ENCODE peak calls at places on chromosomes 5 and 9, in seven cellular contexts. K is hepatocyte; G is CD4-positive, alpha-beta memory T cell; E is effector memory CD4-positive, alpha-beta T cell; B is HepG2; O is heart left ventricle; A is brain microvascular endothelial cell. R is an unnamed sample. For H3K27me3, the result is how much of the 10 kb centered on the place peaks cover.

GRCh38 chr5:15014809-15015208 is 143.2 kb upstream of the ANKH start:
- DNase-seq in K (peak), G (no peak), E (no peak), B (peak), O (no peak), A (peak), R (no peak)

GRCh38 chr5:60350794-60351193 is 349.2 kb downstream of the DEPDC1B start:
- DNase-seq in K (no peak), G (no peak), E (no peak), B (no peak), O (no peak), A (no peak), R (no peak)

GRCh38 chr5:109838157-109838556 is 148.4 kb downstream of the MAN2A1 start:
- DNase-seq in K (no peak), G (no peak), E (no peak), B (no peak), O (no peak), A (no peak), R (no peak)

GRCh38 chr5:65172486-65173129 is 309.1 kb downstream of the ADAMTS6 start:
- DNase-seq in K (no peak), G (no peak), E (no peak), B (no peak), O (no peak), A (peak), R (no peak)

GRCh38 chr5:181114844-181115778 is 15.9 kb downstream of the OR2V1 start:
- DNase-seq in K (peak), G (no peak), E (no peak), B (no peak), O (no peak), A (peak), R (peak)

GRCh38 chr9:121261107-121261460 is 6.9 kb upstream of the GSN start:
- DNase-seq in K (peak), G (no peak), E (no peak), B (no peak), O (no peak), A (no peak), R (no peak)

GRCh38 chr9:131015112-131015511 is 6.1 kb downstream of the LAMC3 start:
- DNase-seq in K (no peak), G (no peak), E (no peak), B (no peak), O (no peak), A (no peak), R (no peak)

GRCh38 chr9:5578018-5578697 is 50.7 kb upstream of the RIC1 start:
- DNase-seq in K (no peak), G (no peak), E (no peak), B (no peak), O (no peak), A (no peak), R (no peak)

GRCh38 chr9:133904371-133905090 is 87.6 kb downstream of the VAV2 start:
- DNase-seq in K (no peak), G (no peak), E (no peak), B (no peak), O (no peak), A (no peak), R (no peak)

GRCh38 chr5:144328505-144328904 is 157.8 kb downstream of the KCTD16 start:
- DNase-seq in K (no peak), G (no peak), E (no peak), B (no peak), O (no peak), A (no peak), R (no peak)

GRCh38 chr5:97726106-97726505 is 543.1 kb upstream of the RIOK2 start:
- DNase-seq in K (no peak), G (no peak), E (no peak), B (no peak), O (no peak), A (no peak), R (no peak)

GRCh38 chr5:24385617-24386016 is 259.2 kb downstream of the CDH10 start:
- DNase-seq in K (no peak), G (no peak), E (no peak), B (no peak), O (no peak), A (no peak), R (no peak)

GRCh38 chr9:82124090-82124489 is 135.5 kb downstream of the SPATA31D1 start:
- DNase-seq in K (no peak), G (no peak), E (no peak), B (no peak), O (no peak), A (peak), R (peak)

GRCh38 chr5:105057001-105057436 is 1494.4 kb upstream of the NUDT12 start:
- DNase-seq in K (no peak), G (no peak), E (no peak), B (no peak), O (no peak), A (no peak), R (no peak)

GRCh38 chr5:76849767-76850291 is at the start of gene S100Z:
- DNase-seq in K (peak), G (peak), E (peak), B (no peak), O (no peak), A (no peak), R (no peak)

GRCh38 chr5:166845044-166845443 is 1446.4 kb upstream of the WWC1 start:
- DNase-seq in K (peak), G (no peak), E (no peak), B (no peak), O (no peak), A (no peak), R (no peak)

GRCh38 chr5:116733995-116734716 is 159.5 kb upstream of the SEMA6A start:
- DNase-seq in K (no peak), G (no peak), E (no peak), B (no peak), O (peak), A (no peak), R (no peak)

DNA sequence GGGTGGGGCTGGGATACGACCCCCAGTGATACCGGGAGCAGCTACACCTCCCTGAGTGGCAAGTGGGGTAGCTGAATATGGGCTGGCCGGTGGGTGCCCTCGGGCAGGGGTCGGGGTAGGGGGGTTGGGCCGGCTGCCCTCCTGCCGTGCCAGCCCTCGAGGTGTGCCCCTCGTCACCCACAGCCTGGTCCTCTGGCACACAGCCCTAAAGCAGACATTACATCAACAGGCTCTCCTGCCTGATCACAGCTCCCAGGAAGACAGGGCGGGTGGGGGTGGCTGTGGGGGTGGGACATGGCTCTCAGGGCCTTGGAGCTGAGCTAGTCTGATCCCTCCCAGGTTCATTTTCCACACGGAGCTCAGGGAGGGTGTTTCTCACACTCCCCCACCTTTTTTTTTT is 23.2 kb downstream of the FBXW5 start:
- DNase-seq in K (no peak), G (no peak), E (no peak), B (no peak), O (no peak), A (no peak), R (no peak)
- H3K27ac ChIP-seq in K (no peak), G (no peak), E (no peak), B (no peak), O (peak), A (no peak), R (no peak)

GRCh38 chr5:759111-759741 is 25.3 kb downstream of the ZDHHC11B start:
- DNase-seq in K (peak), G (peak), E (peak), B (peak), O (peak), A (no peak), R (no peak)
- H3K4me3 ChIP-seq in K (no peak), G (no peak), E (peak), B (peak), O (peak), A (no peak), R (no peak)

GRCh38 chr5:93601433-93602175 is 18.6 kb downstream of the NR2F1 start:
- DNase-seq in K (no peak), G (no peak), E (no peak), B (no peak), O (no peak), A (no peak), R (no peak)
- H3K27me3 ChIP-seq in K (half or more), G (half or more), E (half or more), B (under half), O (half or more), A (under half), R (under half)

GRCh38 chr9:12814877-12815237 is 40.0 kb downstream of the LURAP1L start:
- DNase-seq in K (no peak), G (no peak), E (no peak), B (no peak), O (no peak), A (no peak), R (no peak)
- H3K27ac ChIP-seq in K (peak), G (no peak), E (no peak), B (peak), O (peak), A (peak), R (peak)

GRCh38 chr5:42770003-42770402 is 13.4 kb downstream of the CCDC152 start:
- DNase-seq in K (no peak), G (no peak), E (no peak), B (no peak), O (no peak), A (no peak), R (no peak)

GRCh38 chr5:42767491-42768105 is 11.0 kb downstream of the CCDC152 start:
- DNase-seq in K (peak), G (peak), E (no peak), B (peak), O (no peak), A (peak), R (no peak)

GRCh38 chr5:42768106-42768504 is 11.5 kb downstream of the CCDC152 start:
- DNase-seq in K (no peak), G (no peak), E (no peak), B (no peak), O (no peak), A (no peak), R (no peak)

GRCh38 chr5:42772265-42772993 is 15.8 kb downstream of the CCDC152 start:
- DNase-seq in K (no peak), G (no peak), E (no peak), B (no peak), O (peak), A (no peak), R (no peak)
- H3K4me3 ChIP-seq in K (no peak), G (no peak), E (no peak), B (no peak), O (peak), A (no peak), R (no peak)

GRCh38 chr9:97857603-97858392 is 4.8 kb downstream of the FOXE1 start:
- DNase-seq in K (no peak), G (no peak), E (no peak), B (no peak), O (no peak), A (no peak), R (no peak)
- H3K27me3 ChIP-seq in K (half or more), G (under half), E (half or more), B (under half), O (half or more), A (half or more), R (half or more)

DNA sequence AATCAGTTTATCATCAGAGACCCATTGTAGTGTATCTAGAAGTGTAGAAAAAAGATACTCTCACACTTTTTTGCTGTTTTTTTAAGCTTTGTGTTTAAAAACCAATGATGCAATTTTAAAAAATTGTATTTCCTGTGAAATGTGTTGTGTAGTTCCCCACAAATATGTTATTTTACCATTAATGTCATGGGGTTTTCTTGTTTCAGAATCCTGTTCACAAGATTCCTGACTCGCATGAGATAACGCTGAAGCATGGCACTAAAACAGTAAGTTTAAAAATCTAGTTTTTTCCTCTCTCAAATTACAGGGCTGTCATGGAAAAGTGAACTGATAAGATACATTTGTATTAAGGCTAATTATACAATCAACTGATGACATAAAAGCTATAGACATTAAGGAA is 58.6 kb downstream of the WDR70 start:
- DNase-seq in K (no peak), G (no peak), E (no peak), B (no peak), O (no peak), A (peak), R (no peak)
- H3K27ac ChIP-seq in K (no peak), G (no peak), E (no peak), B (no peak), O (no peak), A (peak), R (no peak)

GRCh38 chr9:20509464-20509863 is 112.8 kb downstream of the MLLT3 start:
- DNase-seq in K (no peak), G (no peak), E (no peak), B (no peak), O (no peak), A (no peak), R (no peak)

GRCh38 chr9:20507431-20507830 is 114.9 kb downstream of the MLLT3 start:
- DNase-seq in K (no peak), G (no peak), E (no peak), B (no peak), O (no peak), A (no peak), R (no peak)

GRCh38 chr9:20505574-20505973 is 116.7 kb downstream of the MLLT3 start:
- DNase-seq in K (no peak), G (no peak), E (no peak), B (no peak), O (no peak), A (no peak), R (no peak)

GRCh38 chr9:20506631-20507030 is 115.7 kb downstream of the MLLT3 start:
- DNase-seq in K (no peak), G (no peak), E (no peak), B (no peak), O (no peak), A (no peak), R (no peak)

DNA sequence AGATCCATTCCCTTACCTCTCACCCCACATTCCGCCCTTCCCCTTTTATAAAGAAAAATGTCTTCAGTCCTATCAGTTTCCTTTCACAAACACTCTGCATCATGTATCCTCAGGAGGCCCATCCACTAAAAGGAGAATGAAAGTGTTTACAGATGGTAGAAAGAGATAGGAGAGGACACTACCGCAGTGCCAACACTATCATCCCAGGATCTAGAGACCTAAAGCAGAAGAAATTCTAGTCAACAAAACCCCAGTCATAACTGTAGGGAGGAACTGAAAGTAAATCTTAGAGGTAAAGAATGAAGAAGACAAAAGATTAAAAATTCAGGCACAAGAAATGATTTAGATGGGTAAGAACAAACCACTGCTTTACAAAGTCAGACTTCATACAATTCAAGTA is 114.1 kb downstream of the MLLT3 start:
- DNase-seq in K (no peak), G (peak), E (no peak), B (no peak), O (no peak), A (no peak), R (no peak)
- H3K4me3 ChIP-seq in K (no peak), G (no peak), E (no peak), B (no peak), O (no peak), A (no peak), R (no peak)